ENCODE peak calls at places on chromosome 16, in nine cellular contexts. A is cardiac fibroblast, L is BJ, T is bronchial epithelial cell, W is neural crest cell, V is AG09309, N is left lung, U is H9, Y is GM12864. M is an unnamed sample.

GRCh38 chr16:77213542-77214108 is 14.4 kb downstream of the SYCE1L start:
- DNase-seq in U (no peak), V (peak), N (no peak), A (peak), T (peak), W (no peak), L (peak), Y (no peak), M (no peak)

GRCh38 chr16:22007509-22008214 is at the start of gene MOSMO:
- DNase-seq in W (peak), A (peak), T (peak), Y (no peak), L (no peak), U (peak), V (no peak), N (peak), M (peak)

GRCh38 chr16:81493755-81494433 is 49.3 kb downstream of the CMIP start:
- DNase-seq in T (peak), V (no peak), N (no peak), L (peak), U (no peak), Y (no peak), A (peak), W (no peak), M (no peak)

GRCh38 chr16:35306915-35307314 is 1847.5 kb downstream of the TP53TG3F start:
- DNase-seq in V (no peak), L (no peak), U (no peak), W (no peak), T (peak), A (no peak), N (no peak), Y (no peak), M (no peak)

GRCh38 chr16:69324013-69324531 is 6.3 kb downstream of the PDF start:
- DNase-seq in T (no peak), Y (no peak), V (no peak), W (no peak), A (no peak), L (no peak), U (no peak), N (peak), M (no peak)

GRCh38 chr16:81006472-81007311 is at the start of the genes CENPN and CMC2:
- DNase-seq in Y (peak), T (peak), A (peak), L (peak), N (peak), W (peak), U (peak), V (peak), M (peak)

GRCh38 chr16:12964466-12964865 is 63.1 kb downstream of the SHISA9 start:
- DNase-seq in V (no peak), A (no peak), W (no peak), N (no peak), Y (no peak), T (no peak), U (no peak), L (no peak), M (no peak)

GRCh38 chr16:68298907-68299515 is 11.7 kb downstream of the SLC7A6OS start:
- DNase-seq in N (no peak), U (no peak), L (no peak), T (peak), Y (no peak), A (peak), V (no peak), W (no peak), M (no peak)

GRCh38 chr16:85695196-85696128 is 6.7 kb upstream of the GINS2 start:
- DNase-seq in N (no peak), T (no peak), A (no peak), L (no peak), Y (no peak), V (no peak), W (no peak), U (no peak), M (no peak)

GRCh38 chr16:58421029-58421428 is 28.8 kb downstream of the GINS3 start:
- DNase-seq in T (no peak), N (no peak), V (no peak), Y (no peak), A (no peak), U (no peak), W (no peak), L (no peak), M (no peak)

GRCh38 chr16:27795992-27796614 is 246.2 kb downstream of the KATNIP start:
- DNase-seq in V (no peak), N (peak), U (peak), T (peak), L (no peak), Y (no peak), W (peak), A (peak), M (peak)

GRCh38 chr16:24988593-24989338 is 26.4 kb downstream of the ARHGAP17 start:
- DNase-seq in A (peak), N (peak), W (no peak), U (no peak), T (peak), V (no peak), Y (no peak), L (peak), M (no peak)

GRCh38 chr16:25134306-25134705 is 22.8 kb downstream of the LCMT1 start:
- DNase-seq in T (no peak), L (no peak), V (no peak), U (no peak), Y (no peak), N (no peak), A (no peak), W (no peak), M (no peak)

GRCh38 chr16:85192736-85193493 is 80.6 kb upstream of the CIBAR2 start:
- DNase-seq in W (no peak), Y (no peak), V (no peak), A (no peak), T (no peak), L (no peak), N (no peak), U (no peak), M (no peak)

GRCh38 chr16:2854700-2855309 is 3.2 kb downstream of the PRSS22 start:
- DNase-seq in U (no peak), N (no peak), L (no peak), Y (no peak), A (no peak), W (peak), T (no peak), V (no peak), M (no peak)

GRCh38 chr16:56732832-56733231 is 2.9 kb downstream of the NUP93 start:
- DNase-seq in N (no peak), Y (no peak), T (no peak), V (no peak), A (no peak), U (no peak), L (no peak), W (no peak), M (no peak)

GRCh38 chr16:51440096-51440495 is 289.0 kb upstream of the SALL1 start:
- DNase-seq in N (no peak), U (no peak), V (no peak), W (no peak), T (no peak), A (no peak), Y (no peak), L (no peak), M (no peak)

GRCh38 chr16:51326131-51326856 is 175.2 kb upstream of the SALL1 start:
- DNase-seq in U (no peak), A (peak), V (peak), Y (no peak), T (peak), W (no peak), N (no peak), L (peak), M (no peak)

GRCh38 chr16:12257926-12258561 is 281.5 kb downstream of the SNX29 start:
- DNase-seq in N (no peak), A (no peak), T (no peak), U (peak), W (no peak), L (no peak), V (no peak), Y (no peak), M (no peak)

GRCh38 chr16:64242510-64242909 is 879.4 kb downstream of the CDH11 start:
- DNase-seq in V (no peak), L (no peak), A (no peak), Y (no peak), N (no peak), U (no peak), W (no peak), T (no peak), M (no peak)

GRCh38 chr16:73051903-73052302 is 4.0 kb upstream of the ZFHX3 start:
- DNase-seq in T (no peak), A (no peak), V (no peak), Y (no peak), U (no peak), L (no peak), W (no peak), N (no peak), M (no peak)

GRCh38 chr16:83272843-83273242 is 534.9 kb upstream of the HSBP1 start:
- DNase-seq in T (no peak), U (no peak), Y (no peak), V (no peak), L (no peak), A (no peak), W (no peak), N (no peak), M (no peak)

GRCh38 chr16:85635545-85636140 is 22.5 kb downstream of the GSE1 start:
- DNase-seq in W (no peak), A (no peak), U (no peak), T (peak), L (no peak), V (no peak), Y (no peak), N (no peak), M (no peak)

GRCh38 chr16:83137326-83137770 is 510.6 kb downstream of the CDH13 start:
- DNase-seq in W (peak), T (peak), A (peak), V (peak), L (peak), N (peak), Y (no peak), U (no peak), M (no peak)

GRCh38 chr16:86562356-86562755 is 4.3 kb upstream of the FOXC2 start:
- DNase-seq in A (no peak), V (no peak), W (no peak), N (no peak), T (no peak), L (no peak), Y (no peak), U (no peak), M (no peak)

GRCh38 chr16:24525970-24526559 is 13.3 kb upstream of the RBBP6 start:
- DNase-seq in N (no peak), T (peak), W (no peak), V (peak), Y (no peak), L (peak), U (peak), A (peak), M (no peak)

GRCh38 chr16:30535777-30536190 is 1.1 kb upstream of the ZNF747 start:
- DNase-seq in L (no peak), U (peak), W (peak), Y (no peak), V (no peak), N (peak), T (peak), A (peak), M (peak)

GRCh38 chr16:69201787-69202186 is 14.8 kb downstream of the SNTB2 start:
- DNase-seq in V (no peak), Y (no peak), W (no peak), L (no peak), T (peak), N (no peak), U (no peak), A (no peak), M (no peak)

GRCh38 chr16:86824751-86825310 is 246.5 kb downstream of the FOXL1 start:
- DNase-seq in T (peak), L (no peak), N (no peak), V (no peak), A (no peak), W (no peak), U (peak), Y (no peak), M (peak)

GRCh38 chr16:66660422-66661209 is 35.9 kb downstream of the CMTM4 start:
- DNase-seq in U (no peak), T (peak), W (peak), Y (no peak), A (peak), L (peak), V (peak), N (peak), M (peak)

GRCh38 chr16:63876096-63876495 is 1245.8 kb downstream of the CDH11 start:
- DNase-seq in L (no peak), N (no peak), U (no peak), W (no peak), V (no peak), A (peak), T (peak), Y (no peak), M (no peak)

GRCh38 chr16:58515871-58516767 is 802 bp downstream of the SETD6 start:
- DNase-seq in Y (no peak), U (peak), T (peak), W (no peak), V (no peak), L (no peak), A (peak), N (peak), M (peak)

GRCh38 chr16:10828851-10829331 is 10.3 kb upstream of the TVP23A start:
- DNase-seq in Y (no peak), T (peak), N (peak), W (no peak), A (peak), V (peak), L (peak), U (no peak), M (no peak)

GRCh38 chr16:15980329-15980728 is 30.9 kb downstream of the ABCC1 start:
- DNase-seq in V (no peak), T (no peak), U (no peak), W (no peak), L (no peak), N (no peak), Y (no peak), A (no peak), M (no peak)

GRCh38 chr16:11258553-11259287 is 2.7 kb upstream of the SOCS1 start:
- DNase-seq in U (no peak), L (no peak), A (peak), V (no peak), W (no peak), N (no peak), T (no peak), Y (no peak), M (no peak)

DNA sequence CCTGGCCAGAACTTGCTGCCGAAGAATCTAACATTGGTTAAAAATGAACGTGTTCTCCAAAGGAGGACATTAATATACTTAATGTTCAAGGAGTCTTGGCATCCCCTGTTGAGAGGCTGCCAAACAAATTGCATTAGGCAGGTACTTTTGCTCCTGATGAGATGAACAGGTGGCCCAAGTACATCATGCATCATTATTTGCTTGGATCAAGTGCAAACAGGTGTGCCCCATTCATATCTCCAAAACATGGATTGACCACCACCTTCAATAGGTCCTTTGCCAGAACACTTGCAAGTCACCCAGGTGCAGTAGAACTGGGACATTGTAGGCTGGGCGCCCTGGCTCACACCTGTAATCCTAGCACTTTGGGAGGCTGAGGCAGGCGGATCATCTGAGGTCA is 437.2 kb downstream of the HAPSTR1 start:
- DNase-seq in A (no peak), U (no peak), L (no peak), N (no peak), T (no peak), Y (no peak), V (no peak), W (no peak), M (no peak)
- TF ChIP-seq CTCF in A (no peak), U (no peak), L (no peak), N (no peak), T (no peak), Y (no peak), V (no peak), W (no peak), M (no peak)

GRCh38 chr16:4416200-4417032 is at the start of gene CORO7:
- DNase-seq in A (peak), T (peak), N (peak), V (no peak), U (peak), L (peak), W (peak), Y (peak), M (peak)
- TF ChIP-seq CTCF in A (no peak), T (no peak), N (peak), V (no peak), U (no peak), L (no peak), W (peak), Y (no peak), M (no peak)

GRCh38 chr16:75238853-75239371 is 12.5 kb downstream of the BCAR1 start:
- DNase-seq in W (no peak), Y (no peak), U (peak), T (no peak), A (no peak), V (no peak), N (no peak), L (no peak), M (no peak)
- TF ChIP-seq CTCF in W (peak), Y (no peak), U (peak), T (peak), A (peak), V (peak), N (no peak), L (peak), M (no peak)

GRCh38 chr16:88629835-88630234 is 8.5 kb upstream of the IL17C start:
- DNase-seq in N (no peak), A (no peak), V (no peak), L (no peak), W (no peak), U (no peak), T (no peak), Y (no peak), M (no peak)

GRCh38 chr16:88630433-88630832 is 7.9 kb upstream of the IL17C start:
- DNase-seq in A (no peak), V (no peak), U (no peak), T (no peak), N (no peak), L (no peak), W (no peak), Y (no peak), M (no peak)

GRCh38 chr16:88626646-88627045 is 11.7 kb upstream of the IL17C start:
- DNase-seq in L (peak), U (no peak), A (no peak), W (no peak), T (no peak), V (no peak), Y (no peak), N (no peak), M (no peak)

GRCh38 chr16:88627531-88628411 is 10.6 kb upstream of the IL17C start:
- DNase-seq in W (no peak), N (no peak), V (no peak), A (no peak), U (no peak), Y (no peak), T (no peak), L (no peak), M (no peak)

GRCh38 chr16:88628512-88628974 is 9.8 kb upstream of the IL17C start:
- DNase-seq in U (peak), V (no peak), N (no peak), A (no peak), L (no peak), W (peak), Y (no peak), T (no peak), M (peak)
- TF ChIP-seq CTCF in U (peak), V (peak), N (no peak), A (peak), L (peak), W (peak), Y (peak), T (peak), M (peak)

M was measured in nephron progenitor cell.